ENCODE peak calls at places on chromosome 6, in six cellular contexts. J is foreskin keratinocyte, R is B cell, F is hepatocyte, A is endothelial cell, N is endodermal cell. K is an unnamed sample.

GRCh38 chr6:63742060-63742459 is 106.5 kb downstream of the PHF3 start:
- DNase-seq in J (no peak), A (no peak), N (no peak), R (no peak), F (no peak), K (no peak)

GRCh38 chr6:33688451-33689147 is 22.9 kb downstream of the UQCC2 start:
- DNase-seq in R (no peak), J (no peak), A (no peak), F (no peak), N (no peak), K (no peak)

GRCh38 chr6:87483929-87484328 is 11.2 kb downstream of the SLC35A1 start:
- DNase-seq in N (peak), J (peak), R (no peak), F (peak), A (no peak), K (peak)

GRCh38 chr6:41966214-41966920 is 24.8 kb upstream of the CCND3 start:
- DNase-seq in R (no peak), N (no peak), A (no peak), J (no peak), F (no peak), K (no peak)

GRCh38 chr6:127924440-127924839 is 23.6 kb upstream of the THEMIS start:
- DNase-seq in F (no peak), A (no peak), R (no peak), N (no peak), J (no peak), K (no peak)

GRCh38 chr6:160494576-160494975 is 146.4 kb downstream of the SLC22A3 start:
- DNase-seq in R (no peak), N (no peak), A (no peak), F (no peak), J (no peak), K (no peak)

GRCh38 chr6:35016417-35017221 is 124.5 kb downstream of the TCP11 start:
- DNase-seq in F (peak), R (no peak), J (no peak), A (no peak), N (peak), K (peak)

GRCh38 chr6:52435345-52435744 is 15.2 kb downstream of the EFHC1 start:
- DNase-seq in F (no peak), R (no peak), A (no peak), N (no peak), J (no peak), K (no peak)

GRCh38 chr6:56669041-56669440 is 26.4 kb upstream of the DST start:
- DNase-seq in J (no peak), F (no peak), N (no peak), R (no peak), A (no peak), K (no peak)

GRCh38 chr6:158047120-158047518 is 65.5 kb downstream of the SYNJ2 start:
- DNase-seq in F (peak), A (no peak), N (no peak), J (no peak), R (no peak), K (no peak)

GRCh38 chr6:10951675-10952282 is 64.9 kb downstream of the SYCP2L start:
- DNase-seq in N (no peak), A (peak), R (no peak), F (peak), J (no peak), K (peak)

GRCh38 chr6:47836639-47837038 is 54.8 kb downstream of the OPN5 start:
- DNase-seq in A (no peak), J (no peak), F (no peak), R (no peak), N (no peak), K (no peak)

GRCh38 chr6:26404534-26404933 is 2.5 kb downstream of the BTN3A1 start:
- DNase-seq in N (no peak), F (no peak), A (no peak), R (no peak), J (no peak), K (no peak)

GRCh38 chr6:133291671-133292070 is 50.5 kb downstream of the EYA4 start:
- DNase-seq in N (no peak), F (no peak), J (no peak), R (no peak), A (no peak), K (no peak)

GRCh38 chr6:133288662-133289061 is 47.5 kb downstream of the EYA4 start:
- DNase-seq in N (no peak), A (no peak), F (no peak), J (no peak), R (no peak), K (no peak)

GRCh38 chr6:133289733-133290306 is 48.7 kb downstream of the EYA4 start:
- DNase-seq in N (no peak), A (no peak), F (no peak), J (no peak), R (no peak), K (no peak)

GRCh38 chr6:133290926-133291325 is 49.8 kb downstream of the EYA4 start:
- DNase-seq in N (no peak), A (no peak), J (no peak), R (no peak), F (no peak), K (no peak)

DNA sequence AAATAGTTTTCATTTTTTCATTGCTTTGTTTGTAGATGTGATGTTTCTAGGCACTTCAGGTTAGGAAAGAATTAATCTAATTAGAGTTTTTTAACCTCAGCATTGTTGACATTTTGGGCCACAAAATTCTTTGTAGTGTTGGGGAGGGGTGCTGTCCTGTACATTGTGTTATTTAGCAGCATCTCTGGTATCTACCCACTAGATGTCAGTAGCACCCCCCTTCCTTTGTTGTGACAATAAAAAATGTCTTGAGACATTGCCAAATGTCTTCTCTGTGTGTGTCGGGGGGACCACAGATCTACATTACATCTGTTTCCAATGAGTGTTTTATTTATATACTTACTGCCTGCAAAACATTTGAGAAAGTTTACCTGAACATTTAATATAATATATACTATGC is 45.6 kb downstream of the EYA4 start:
- DNase-seq in R (no peak), A (peak), N (no peak), J (no peak), F (peak), K (no peak)
- TF ChIP-seq CTCF in R (no peak), A (peak), N (peak), J (no peak), F (peak), K (peak)

DNA sequence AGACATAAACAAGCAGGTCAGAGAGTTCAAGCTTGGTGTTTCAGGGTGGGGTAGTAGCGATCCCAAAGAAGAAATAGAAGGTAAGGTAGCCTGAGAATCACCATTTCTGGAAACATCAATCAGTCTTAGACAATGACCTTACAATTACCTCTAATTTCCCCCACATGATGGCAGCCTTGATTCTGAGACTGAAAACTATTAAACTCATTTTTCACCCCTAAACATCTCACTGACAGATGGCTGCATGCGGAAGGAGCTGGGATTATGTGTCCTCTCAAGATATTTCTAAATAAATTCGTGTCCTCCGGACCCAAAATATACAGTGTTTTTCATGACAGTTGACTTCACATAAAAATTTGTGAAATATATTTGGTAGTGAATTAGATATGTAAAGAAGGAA is 61.0 kb downstream of the KIF6 start:
- DNase-seq in N (no peak), R (no peak), F (no peak), J (no peak), A (no peak), K (no peak)
- TF ChIP-seq CTCF in N (no peak), R (no peak), F (no peak), J (no peak), A (no peak), K (no peak)

GRCh38 chr6:27893059-27893835 is 18.9 kb downstream of the OR2B2 start:
- DNase-seq in R (peak), A (peak), F (peak), J (peak), N (peak), K (peak)
- TF ChIP-seq CTCF in R (no peak), A (no peak), F (no peak), J (no peak), N (no peak), K (no peak)

GRCh38 chr6:99219788-99220187 is 129.7 kb downstream of the FAXC start:
- DNase-seq in J (no peak), R (no peak), F (peak), A (peak), N (peak), K (no peak)
- TF ChIP-seq CTCF in J (peak), R (no peak), F (no peak), A (no peak), N (peak), K (peak)

GRCh38 chr6:105793132-105793531 is 293.0 kb upstream of the PRDM1 start:
- DNase-seq in N (no peak), R (peak), F (no peak), J (no peak), A (no peak), K (no peak)
- TF ChIP-seq CTCF in N (peak), R (peak), F (no peak), J (peak), A (no peak), K (peak)

GRCh38 chr6:119077643-119078448 is 618 bp downstream of the FAM184A start:
- DNase-seq in R (no peak), A (peak), F (peak), J (no peak), N (peak), K (no peak)
- TF ChIP-seq CTCF in R (peak), A (no peak), F (peak), J (peak), N (peak), K (no peak)

GRCh38 chr6:141610741-141611140 is 522.0 kb upstream of the GJE1 start:
- DNase-seq in R (no peak), A (no peak), N (peak), J (no peak), F (no peak), K (no peak)
- TF ChIP-seq CTCF in R (no peak), A (no peak), N (peak), J (peak), F (no peak), K (peak)

GRCh38 chr6:165488624-165489295 is 174.3 kb downstream of the PDE10A start:
- DNase-seq in N (no peak), R (no peak), A (no peak), F (no peak), J (no peak), K (no peak)
- TF ChIP-seq CTCF in N (peak), R (no peak), A (no peak), F (no peak), J (no peak), K (no peak)

DNA sequence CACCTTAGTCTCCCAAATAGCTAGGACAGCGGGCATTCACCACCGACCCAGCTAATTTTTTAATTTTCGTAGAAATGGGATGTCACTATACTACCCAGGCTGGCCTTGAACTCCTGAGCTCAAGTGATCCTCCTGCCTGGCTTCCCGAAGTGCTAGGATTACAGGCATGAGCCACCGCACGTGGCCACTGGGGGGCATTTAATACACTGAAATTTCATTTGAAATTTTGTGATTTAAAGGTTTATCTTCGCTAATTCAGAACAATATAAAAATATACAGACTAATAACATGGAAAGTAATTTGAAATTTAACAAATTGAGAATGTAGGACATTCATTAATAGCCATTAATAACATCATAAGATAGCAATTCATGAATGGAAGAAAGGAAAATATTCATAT is 20.5 kb upstream of the TBC1D32 start:
- DNase-seq in R (no peak), F (no peak), A (no peak), N (peak), J (no peak), K (no peak)
- TF ChIP-seq CTCF in R (peak), F (no peak), A (peak), N (peak), J (peak), K (peak)

DNA sequence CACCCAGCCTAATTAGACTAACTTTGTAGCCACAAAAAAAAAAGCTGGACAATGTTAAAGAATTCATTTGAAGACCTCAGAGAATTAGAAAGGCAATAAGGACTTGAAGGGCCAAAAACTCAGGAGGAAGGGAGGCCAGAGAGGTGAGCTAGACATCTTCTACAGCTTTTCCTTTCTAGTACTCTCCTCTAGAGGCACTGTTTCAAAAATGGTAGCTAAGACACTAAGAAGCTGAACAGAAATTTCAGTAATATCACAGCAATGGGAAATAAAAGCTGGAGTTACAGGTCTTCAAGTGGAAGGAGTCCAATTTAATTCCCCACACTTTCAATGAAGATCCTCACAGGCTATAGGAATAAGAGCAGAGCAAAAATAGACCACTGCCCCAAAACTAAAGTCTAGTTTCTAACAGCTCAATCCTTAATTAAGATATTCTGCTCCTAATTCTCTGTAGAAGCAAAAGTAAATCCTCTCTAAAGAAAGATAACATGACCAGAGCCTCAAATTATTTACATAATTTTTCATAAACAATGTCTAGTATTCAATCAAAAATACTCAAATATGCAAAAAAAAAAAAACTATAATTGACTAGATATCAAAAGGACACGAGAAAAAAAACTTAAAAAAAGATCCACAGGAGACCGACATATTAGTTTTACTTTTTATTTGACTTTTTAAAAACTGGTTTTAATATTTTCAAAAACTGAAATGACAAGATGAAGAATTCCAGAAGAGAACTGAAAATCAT is 63.7 kb downstream of the RNGTT start:
- DNase-seq in N (no peak), J (no peak), F (no peak), R (no peak), A (no peak), K (no peak)
- TF ChIP-seq CTCF in N (peak), J (peak), F (no peak), R (no peak), A (peak), K (no peak)